ENCODE peak calls at places on chromosomes 5 and 9, in nine cellular contexts. One of them, this sample, is unnamed.

GRCh38 chr9:113528811-113529210 is 65.3 kb downstream of the RGS3 start:
- DNase-seq in upper lobe of right lung: no peak
- DNase-seq in NCI-H82: no peak
- DNase-seq in CD4-positive, alpha-beta T cell: no peak
- DNase-seq in H4: no peak
- DNase-seq in left ventricle myocardium inferior: no peak
- DNase-seq in T-helper 17 cell: no peak
- DNase-seq in kidney epithelial cell: no peak
- DNase-seq in stimulated activated naive B cell treated with anti-CD40 and anti-IgM and Interleukin-4, amounts not matched to agents 10 μg/mL and 1 μg/mL and 100 μg/mL, for 72 hours: no peak
- DNase-seq in this sample: no peak

GRCh38 chr5:302951-303350 is 18.6 kb upstream of the AHRR start:
- DNase-seq in stimulated activated naive B cell treated with anti-CD40 and anti-IgM and Interleukin-4, amounts not matched to agents 10 μg/mL and 1 μg/mL and 100 μg/mL, for 72 hours: no peak
- DNase-seq in kidney epithelial cell: no peak
- DNase-seq in H4: no peak
- DNase-seq in left ventricle myocardium inferior: no peak
- DNase-seq in upper lobe of right lung: peak; percentile 21
- DNase-seq in CD4-positive, alpha-beta T cell: no peak
- DNase-seq in T-helper 17 cell: no peak
- DNase-seq in NCI-H82: no peak
- DNase-seq in this sample: peak; percentile 43

GRCh38 chr5:92504346-92504745 is 1076.7 kb downstream of the NR2F1-AS1 start:
- DNase-seq in stimulated activated naive B cell treated with anti-CD40 and anti-IgM and Interleukin-4, amounts not matched to agents 10 μg/mL and 1 μg/mL and 100 μg/mL, for 72 hours: no peak
- DNase-seq in left ventricle myocardium inferior: no peak
- DNase-seq in kidney epithelial cell: no peak
- DNase-seq in upper lobe of right lung: no peak
- DNase-seq in H4: peak; percentile 40
- DNase-seq in CD4-positive, alpha-beta T cell: no peak
- DNase-seq in T-helper 17 cell: no peak
- DNase-seq in NCI-H82: no peak
- DNase-seq in this sample: no peak

GRCh38 chr5:149271195-149271716 is 403 bp upstream of the AFAP1L1 start:
- DNase-seq in T-helper 17 cell: no peak
- DNase-seq in NCI-H82: peak; percentile 55
- DNase-seq in H4: no peak
- DNase-seq in CD4-positive, alpha-beta T cell: no peak
- DNase-seq in kidney epithelial cell: no peak
- DNase-seq in upper lobe of right lung: no peak
- DNase-seq in stimulated activated naive B cell treated with anti-CD40 and anti-IgM and Interleukin-4, amounts not matched to agents 10 μg/mL and 1 μg/mL and 100 μg/mL, for 72 hours: no peak
- DNase-seq in left ventricle myocardium inferior: no peak
- DNase-seq in this sample: no peak

GRCh38 chr9:133943781-133944745 is 48.1 kb downstream of the VAV2 start:
- DNase-seq in stimulated activated naive B cell treated with anti-CD40 and anti-IgM and Interleukin-4, amounts not matched to agents 10 μg/mL and 1 μg/mL and 100 μg/mL, for 72 hours: no peak
- DNase-seq in T-helper 17 cell: no peak
- DNase-seq in CD4-positive, alpha-beta T cell: no peak
- DNase-seq in upper lobe of right lung: peak; percentile 56
- DNase-seq in H4: no peak
- DNase-seq in left ventricle myocardium inferior: peak; percentile 13
- DNase-seq in NCI-H82: peak; percentile 94
- DNase-seq in kidney epithelial cell: peak; percentile 83
- DNase-seq in this sample: peak; percentile 60

GRCh38 chr9:131098391-131099087 is 2.2 kb downstream of the AIF1L start:
- DNase-seq in upper lobe of right lung: no peak
- DNase-seq in CD4-positive, alpha-beta T cell: no peak
- DNase-seq in left ventricle myocardium inferior: no peak
- DNase-seq in kidney epithelial cell: no peak
- DNase-seq in T-helper 17 cell: no peak
- DNase-seq in H4: no peak
- DNase-seq in stimulated activated naive B cell treated with anti-CD40 and anti-IgM and Interleukin-4, amounts not matched to agents 10 μg/mL and 1 μg/mL and 100 μg/mL, for 72 hours: no peak
- DNase-seq in NCI-H82: peak; percentile 34
- DNase-seq in this sample: no peak

GRCh38 chr9:14441976-14442651 is 128.2 kb upstream of the NFIB start:
- DNase-seq in T-helper 17 cell: no peak
- DNase-seq in left ventricle myocardium inferior: no peak
- DNase-seq in upper lobe of right lung: no peak
- DNase-seq in NCI-H82: peak; percentile 15
- DNase-seq in H4: peak; percentile 39
- DNase-seq in kidney epithelial cell: no peak
- DNase-seq in stimulated activated naive B cell treated with anti-CD40 and anti-IgM and Interleukin-4, amounts not matched to agents 10 μg/mL and 1 μg/mL and 100 μg/mL, for 72 hours: no peak
- DNase-seq in CD4-positive, alpha-beta T cell: no peak
- DNase-seq in this sample: no peak

GRCh38 chr5:143011621-143012020 is 241.4 kb downstream of the ARHGAP26 start:
- DNase-seq in T-helper 17 cell: no peak
- DNase-seq in H4: no peak
- DNase-seq in upper lobe of right lung: no peak
- DNase-seq in stimulated activated naive B cell treated with anti-CD40 and anti-IgM and Interleukin-4, amounts not matched to agents 10 μg/mL and 1 μg/mL and 100 μg/mL, for 72 hours: no peak
- DNase-seq in NCI-H82: no peak
- DNase-seq in kidney epithelial cell: no peak
- DNase-seq in CD4-positive, alpha-beta T cell: no peak
- DNase-seq in left ventricle myocardium inferior: no peak
- DNase-seq in this sample: no peak

GRCh38 chr5:59123595-59124561 is 541.0 kb downstream of the RAB3C start:
- DNase-seq in left ventricle myocardium inferior: no peak
- DNase-seq in stimulated activated naive B cell treated with anti-CD40 and anti-IgM and Interleukin-4, amounts not matched to agents 10 μg/mL and 1 μg/mL and 100 μg/mL, for 72 hours: no peak
- DNase-seq in NCI-H82: peak; percentile 77
- DNase-seq in H4: no peak
- DNase-seq in T-helper 17 cell: no peak
- DNase-seq in kidney epithelial cell: no peak
- DNase-seq in upper lobe of right lung: no peak
- DNase-seq in CD4-positive, alpha-beta T cell: no peak
- DNase-seq in this sample: peak; percentile 72

GRCh38 chr5:139063664-139064054 is 134.5 kb downstream of the SIL1 start:
- DNase-seq in H4: no peak
- DNase-seq in CD4-positive, alpha-beta T cell: no peak
- DNase-seq in kidney epithelial cell: no peak
- DNase-seq in NCI-H82: no peak
- DNase-seq in T-helper 17 cell: no peak
- DNase-seq in left ventricle myocardium inferior: no peak
- DNase-seq in upper lobe of right lung: no peak
- DNase-seq in stimulated activated naive B cell treated with anti-CD40 and anti-IgM and Interleukin-4, amounts not matched to agents 10 μg/mL and 1 μg/mL and 100 μg/mL, for 72 hours: no peak
- DNase-seq in this sample: no peak

GRCh38 chr9:70428781-70429180 is 14.3 kb upstream of the KLF9 start:
- DNase-seq in kidney epithelial cell: no peak
- DNase-seq in NCI-H82: no peak
- DNase-seq in upper lobe of right lung: no peak
- DNase-seq in left ventricle myocardium inferior: no peak
- DNase-seq in stimulated activated naive B cell treated with anti-CD40 and anti-IgM and Interleukin-4, amounts not matched to agents 10 μg/mL and 1 μg/mL and 100 μg/mL, for 72 hours: no peak
- DNase-seq in CD4-positive, alpha-beta T cell: no peak
- DNase-seq in H4: no peak
- DNase-seq in T-helper 17 cell: no peak
- DNase-seq in this sample: no peak

GRCh38 chr5:127072861-127073846 is at the start of gene C5orf63:
- DNase-seq in H4: no peak
- DNase-seq in NCI-H82: peak; percentile 81
- DNase-seq in T-helper 17 cell: peak; percentile 39
- DNase-seq in kidney epithelial cell: no peak
- DNase-seq in left ventricle myocardium inferior: peak; percentile 65
- DNase-seq in stimulated activated naive B cell treated with anti-CD40 and anti-IgM and Interleukin-4, amounts not matched to agents 10 μg/mL and 1 μg/mL and 100 μg/mL, for 72 hours: peak; percentile 77
- DNase-seq in upper lobe of right lung: peak; percentile 90
- DNase-seq in CD4-positive, alpha-beta T cell: peak; percentile 57
- DNase-seq in this sample: peak; percentile 68

GRCh38 chr5:80308526-80308925 is 11.3 kb upstream of the SPZ1 start:
- DNase-seq in H4: no peak
- DNase-seq in CD4-positive, alpha-beta T cell: no peak
- DNase-seq in upper lobe of right lung: no peak
- DNase-seq in T-helper 17 cell: no peak
- DNase-seq in kidney epithelial cell: no peak
- DNase-seq in left ventricle myocardium inferior: no peak
- DNase-seq in NCI-H82: peak; percentile 49
- DNase-seq in stimulated activated naive B cell treated with anti-CD40 and anti-IgM and Interleukin-4, amounts not matched to agents 10 μg/mL and 1 μg/mL and 100 μg/mL, for 72 hours: no peak
- DNase-seq in this sample: no peak

GRCh38 chr9:23941051-23941450 is 115.0 kb upstream of the ELAVL2 start:
- DNase-seq in CD4-positive, alpha-beta T cell: no peak
- DNase-seq in stimulated activated naive B cell treated with anti-CD40 and anti-IgM and Interleukin-4, amounts not matched to agents 10 μg/mL and 1 μg/mL and 100 μg/mL, for 72 hours: no peak
- DNase-seq in upper lobe of right lung: no peak
- DNase-seq in H4: no peak
- DNase-seq in NCI-H82: no peak
- DNase-seq in kidney epithelial cell: no peak
- DNase-seq in left ventricle myocardium inferior: no peak
- DNase-seq in T-helper 17 cell: no peak
- DNase-seq in this sample: no peak

GRCh38 chr9:11064853-11065252 is 452.1 kb upstream of the PTPRD start:
- DNase-seq in stimulated activated naive B cell treated with anti-CD40 and anti-IgM and Interleukin-4, amounts not matched to agents 10 μg/mL and 1 μg/mL and 100 μg/mL, for 72 hours: no peak
- DNase-seq in T-helper 17 cell: no peak
- DNase-seq in left ventricle myocardium inferior: no peak
- DNase-seq in upper lobe of right lung: no peak
- DNase-seq in kidney epithelial cell: no peak
- DNase-seq in CD4-positive, alpha-beta T cell: no peak
- DNase-seq in H4: peak; percentile 64
- DNase-seq in NCI-H82: peak; percentile 28
- DNase-seq in this sample: no peak

GRCh38 chr9:108053555-108054061 is 564.0 kb upstream of the KLF4 start:
- DNase-seq in NCI-H82: peak; percentile 51
- DNase-seq in H4: peak; percentile 80
- DNase-seq in kidney epithelial cell: peak; percentile 39
- DNase-seq in left ventricle myocardium inferior: peak; percentile 67
- DNase-seq in stimulated activated naive B cell treated with anti-CD40 and anti-IgM and Interleukin-4, amounts not matched to agents 10 μg/mL and 1 μg/mL and 100 μg/mL, for 72 hours: no peak
- DNase-seq in T-helper 17 cell: no peak
- DNase-seq in upper lobe of right lung: peak; percentile 71
- DNase-seq in CD4-positive, alpha-beta T cell: no peak
- DNase-seq in this sample: peak; percentile 92

GRCh38 chr9:25681270-25681669 is 3.0 kb upstream of the TUSC1 start:
- DNase-seq in upper lobe of right lung: no peak
- DNase-seq in CD4-positive, alpha-beta T cell: no peak
- DNase-seq in left ventricle myocardium inferior: no peak
- DNase-seq in H4: peak; percentile 4
- DNase-seq in T-helper 17 cell: no peak
- DNase-seq in NCI-H82: no peak
- DNase-seq in stimulated activated naive B cell treated with anti-CD40 and anti-IgM and Interleukin-4, amounts not matched to agents 10 μg/mL and 1 μg/mL and 100 μg/mL, for 72 hours: no peak
- DNase-seq in kidney epithelial cell: no peak
- DNase-seq in this sample: no peak

GRCh38 chr5:123803359-123803758 is 291.4 kb downstream of the CSNK1G3 start:
- DNase-seq in H4: no peak
- DNase-seq in upper lobe of right lung: no peak
- DNase-seq in kidney epithelial cell: no peak
- DNase-seq in T-helper 17 cell: no peak
- DNase-seq in CD4-positive, alpha-beta T cell: no peak
- DNase-seq in left ventricle myocardium inferior: no peak
- DNase-seq in NCI-H82: no peak
- DNase-seq in stimulated activated naive B cell treated with anti-CD40 and anti-IgM and Interleukin-4, amounts not matched to agents 10 μg/mL and 1 μg/mL and 100 μg/mL, for 72 hours: no peak
- DNase-seq in this sample: no peak

GRCh38 chr9:89505795-89506385 is 8.0 kb upstream of the SEMA4D start:
- DNase-seq in NCI-H82: no peak
- DNase-seq in upper lobe of right lung: no peak
- DNase-seq in H4: no peak
- DNase-seq in T-helper 17 cell: no peak
- DNase-seq in stimulated activated naive B cell treated with anti-CD40 and anti-IgM and Interleukin-4, amounts not matched to agents 10 μg/mL and 1 μg/mL and 100 μg/mL, for 72 hours: no peak
- DNase-seq in CD4-positive, alpha-beta T cell: no peak
- DNase-seq in left ventricle myocardium inferior: no peak
- DNase-seq in kidney epithelial cell: peak; percentile 51
- DNase-seq in this sample: no peak

GRCh38 chr5:102700916-102701315 is 54.2 kb upstream of the PAM start:
- DNase-seq in T-helper 17 cell: no peak
- DNase-seq in stimulated activated naive B cell treated with anti-CD40 and anti-IgM and Interleukin-4, amounts not matched to agents 10 μg/mL and 1 μg/mL and 100 μg/mL, for 72 hours: no peak
- DNase-seq in left ventricle myocardium inferior: no peak
- DNase-seq in CD4-positive, alpha-beta T cell: no peak
- DNase-seq in upper lobe of right lung: no peak
- DNase-seq in kidney epithelial cell: no peak
- DNase-seq in H4: no peak
- DNase-seq in NCI-H82: no peak
- DNase-seq in this sample: no peak

GRCh38 chr5:6827815-6828214 is 114.6 kb downstream of the TENT4A start:
- DNase-seq in CD4-positive, alpha-beta T cell: peak; percentile 33
- DNase-seq in upper lobe of right lung: no peak
- DNase-seq in left ventricle myocardium inferior: no peak
- DNase-seq in T-helper 17 cell: peak; percentile 14
- DNase-seq in NCI-H82: no peak
- DNase-seq in stimulated activated naive B cell treated with anti-CD40 and anti-IgM and Interleukin-4, amounts not matched to agents 10 μg/mL and 1 μg/mL and 100 μg/mL, for 72 hours: peak; percentile 16
- DNase-seq in kidney epithelial cell: no peak
- DNase-seq in H4: no peak
- DNase-seq in this sample: no peak

GRCh38 chr5:74103131-74104023 is 477.4 kb downstream of the ARHGEF28 start:
- DNase-seq in kidney epithelial cell: no peak
- DNase-seq in H4: no peak
- DNase-seq in left ventricle myocardium inferior: no peak
- DNase-seq in upper lobe of right lung: no peak
- DNase-seq in CD4-positive, alpha-beta T cell: no peak
- DNase-seq in stimulated activated naive B cell treated with anti-CD40 and anti-IgM and Interleukin-4, amounts not matched to agents 10 μg/mL and 1 μg/mL and 100 μg/mL, for 72 hours: no peak
- DNase-seq in T-helper 17 cell: no peak
- DNase-seq in NCI-H82: no peak
- DNase-seq in this sample: no peak

GRCh38 chr9:115531410-115532130 is 413.6 kb upstream of the TNC start:
- DNase-seq in stimulated activated naive B cell treated with anti-CD40 and anti-IgM and Interleukin-4, amounts not matched to agents 10 μg/mL and 1 μg/mL and 100 μg/mL, for 72 hours: no peak
- DNase-seq in T-helper 17 cell: no peak
- DNase-seq in NCI-H82: no peak
- DNase-seq in kidney epithelial cell: peak; percentile 12
- DNase-seq in H4: no peak
- DNase-seq in left ventricle myocardium inferior: no peak
- DNase-seq in upper lobe of right lung: no peak
- DNase-seq in CD4-positive, alpha-beta T cell: no peak
- DNase-seq in this sample: no peak